ENCODE peak calls at places on chromosomes 12 and 14, in four cellular contexts. I, F, R and Y are unnamed samples.
A peak's percentile ranks its signal among the peaks of the same experiment; 100 is the strongest.

GRCh38 chr12:11813422-11813813 is 163.9 kb downstream of the ETV6 start:
- DNase-seq in I (peak; percentile 10), F (no peak), R (no peak), Y (no peak)

GRCh38 chr12:107287436-107288413 is 194.4 kb upstream of the CRY1 start:
- DNase-seq in I (no peak), F (no peak), R (no peak), Y (no peak)

GRCh38 chr14:21852061-21852664 is 178.5 kb upstream of the OR4E1 start:
- DNase-seq in I (peak; percentile 71), F (no peak), R (no peak), Y (peak; percentile 55)

GRCh38 chr12:1453801-1454200 is 140.6 kb downstream of the FBXL14 start:
- DNase-seq in I (no peak), F (no peak), R (no peak), Y (no peak)

GRCh38 chr12:23217158-23217557 is 592.2 kb downstream of the ETNK1 start:
- DNase-seq in I (peak; percentile 12), F (no peak), R (no peak), Y (no peak)

GRCh38 chr12:113591480-113591971 is 119.9 kb upstream of the LHX5 start:
- DNase-seq in I (peak; percentile 60), F (no peak), R (no peak), Y (peak; percentile 64)

GRCh38 chr12:80634903-80635302 is 72.5 kb upstream of the MYF6 start:
- DNase-seq in I (no peak), F (no peak), R (no peak), Y (no peak)

GRCh38 chr14:61493239-61493638 is 171.9 kb downstream of the PRKCH start:
- DNase-seq in I (no peak), F (no peak), R (no peak), Y (no peak)

GRCh38 chr14:55581011-55581806 is 1.2 kb downstream of the KTN1 start:
- DNase-seq in I (peak; percentile 67), F (peak; percentile 16), R (peak; percentile 63), Y (peak; percentile 51)

GRCh38 chr12:21334771-21335325 is at the start of gene SLCO1A2:
- DNase-seq in I (no peak), F (no peak), R (no peak), Y (no peak)

GRCh38 chr14:35374273-35374681 is 30.3 kb downstream of the NFKBIA start:
- DNase-seq in I (peak; percentile 86), F (no peak), R (peak; percentile 54), Y (peak; percentile 62)

GRCh38 chr14:76917158-76917596 is 91.0 kb downstream of the LRRC74A start:
- DNase-seq in I (peak; percentile 82), F (no peak), R (peak; percentile 48), Y (peak; percentile 81)

GRCh38 chr14:23434488-23435219 is 806 bp downstream of the MYH7 start:
- DNase-seq in I (no peak), F (no peak), R (no peak), Y (no peak)

GRCh38 chr12:6285532-6286306 is 24.8 kb upstream of the PLEKHG6 start:
- DNase-seq in I (no peak), F (no peak), R (no peak), Y (no peak)

GRCh38 chr12:107884769-107885694 is 110.5 kb downstream of the ASCL4 start:
- DNase-seq in I (peak; percentile 66), F (no peak), R (peak; percentile 40), Y (peak; percentile 71)

GRCh38 chr14:53430870-53431269 is 277.7 kb upstream of the DDHD1 start:
- DNase-seq in I (no peak), F (no peak), R (no peak), Y (no peak)

GRCh38 chr12:19196959-19197630 is 67.6 kb downstream of the PLEKHA5 start:
- DNase-seq in I (peak; percentile 19), F (no peak), R (no peak), Y (no peak)

GRCh38 chr12:47238665-47239064 is 158.9 kb upstream of the AMIGO2 start:
- DNase-seq in I (no peak), F (no peak), R (no peak), Y (no peak)

GRCh38 chr14:93950948-93951668 is 24.0 kb downstream of the FAM181A start:
- DNase-seq in I (peak; percentile 33), F (no peak), R (no peak), Y (no peak)

GRCh38 chr14:103711516-103712431 is 3.5 kb downstream of the XRCC3 start:
- DNase-seq in I (peak; percentile 58), F (no peak), R (no peak), Y (no peak)

GRCh38 chr12:77060136-77060882 is 5.1 kb downstream of the E2F7 start:
- DNase-seq in I (no peak), F (no peak), R (no peak), Y (no peak)

GRCh38 chr12:19018302-19018980 is 111.1 kb upstream of the PLEKHA5 start:
- DNase-seq in I (no peak), F (no peak), R (no peak), Y (no peak)

GRCh38 chr12:68530965-68531364 is 79.7 kb upstream of the RAP1B start:
- DNase-seq in I (peak; percentile 10), F (no peak), R (no peak), Y (no peak)

GRCh38 chr12:27387473-27387872 is 54.8 kb downstream of the BMAL2 start:
- DNase-seq in I (no peak), F (no peak), R (no peak), Y (no peak)

GRCh38 chr12:67892289-67892688 is 97.0 kb upstream of the IFNG-AS1 start:
- DNase-seq in I (no peak), F (no peak), R (no peak), Y (no peak)

GRCh38 chr12:92424338-92424737 is 278.5 kb upstream of the PLEKHG7 start:
- DNase-seq in I (peak; percentile 47), F (no peak), R (no peak), Y (no peak)

GRCh38 chr14:96567289-96567899 is 65.2 kb downstream of the PAPOLA start:
- DNase-seq in I (peak; percentile 80), F (no peak), R (no peak), Y (no peak)

GRCh38 chr12:101647711-101648110 is 49.7 kb upstream of the CHPT1 start:
- DNase-seq in I (no peak), F (no peak), R (no peak), Y (no peak)

GRCh38 chr12:57236224-57236924 is 6.9 kb downstream of the SHMT2 start:
- DNase-seq in I (no peak), F (no peak), R (no peak), Y (no peak)

GRCh38 chr12:95304673-95305198 is 87.1 kb downstream of the VEZT start:
- DNase-seq in I (peak; percentile 12), F (no peak), R (no peak), Y (no peak)

GRCh38 chr14:80325688-80326087 is 114.4 kb upstream of the DIO2 start:
- DNase-seq in I (no peak), F (no peak), R (no peak), Y (no peak)

GRCh38 chr12:132606466-132606865 is 3.9 kb downstream of the LRCOL1 start:
- DNase-seq in I (peak; percentile 49), F (no peak), R (no peak), Y (no peak)

GRCh38 chr14:101707285-101707842 is 54.1 kb upstream of the PPP2R5C start:
- DNase-seq in I (peak; percentile 91), F (no peak), R (peak; percentile 61), Y (peak; percentile 72)

GRCh38 chr12:90854136-90854689 is 100.8 kb downstream of the CCER1 start:
- DNase-seq in I (peak; percentile 63), F (no peak), R (no peak), Y (peak; percentile 50)

GRCh38 chr12:85971800-85972199 is 97.7 kb downstream of the NTS start:
- DNase-seq in I (peak; percentile 21), F (no peak), R (no peak), Y (no peak)

GRCh38 chr12:115872212-115872611 is 405.3 kb downstream of the MED13L start:
- DNase-seq in I (no peak), F (no peak), R (no peak), Y (peak; percentile 44)

GRCh38 chr12:29782821-29783772 is 645 bp downstream of the TMTC1 start:
- DNase-seq in I (peak; percentile 25), F (no peak), R (peak; percentile 45), Y (no peak)

GRCh38 chr14:65044596-65044959 is 57.7 kb downstream of the MAX start:
- DNase-seq in I (no peak), F (no peak), R (no peak), Y (no peak)
- H3K4me1 ChIP-seq in I (peaks cover 6% of the 10 kb centered on the region), F (no peaks in the 10 kb centered on the region), R (peaks cover 7% of the 10 kb centered on the region), Y (peaks cover 5% of the 10 kb centered on the region)

GRCh38 chr12:106085213-106085612 is 53.5 kb downstream of the NUAK1 start:
- DNase-seq in I (no peak), F (no peak), R (no peak), Y (no peak)

GRCh38 chr12:106084048-106084671 is 54.6 kb downstream of the NUAK1 start:
- DNase-seq in I (peak; percentile 83), F (no peak), R (no peak), Y (no peak)

GRCh38 chr12:106082216-106083175 is 56.3 kb downstream of the NUAK1 start:
- DNase-seq in I (no peak), F (no peak), R (no peak), Y (no peak)

GRCh38 chr12:106086696-106087095 is 52.1 kb downstream of the NUAK1 start:
- DNase-seq in I (no peak), F (no peak), R (no peak), Y (no peak)

GRCh38 chr12:106084759-106085158 is 54.0 kb downstream of the NUAK1 start:
- DNase-seq in I (no peak), F (no peak), R (no peak), Y (no peak)
- H3K4me1 ChIP-seq in I (peaks cover 3% of the 10 kb centered on the region), F (no peaks in the 10 kb centered on the region), R (no peaks in the 10 kb centered on the region), Y (peaks cover 41% of the 10 kb centered on the region)

GRCh38 chr12:13179159-13180074 is 17.1 kb upstream of the EMP1 start:
- DNase-seq in I (peak; percentile 88), F (peak; percentile 6), R (no peak), Y (peak; percentile 40)
- H3K4me1 ChIP-seq in I (peaks cover 38% of the 10 kb centered on the region), F (peaks cover 13% of the 10 kb centered on the region), R (peaks cover 5% of the 10 kb centered on the region), Y (no peaks in the 10 kb centered on the region)

DNA sequence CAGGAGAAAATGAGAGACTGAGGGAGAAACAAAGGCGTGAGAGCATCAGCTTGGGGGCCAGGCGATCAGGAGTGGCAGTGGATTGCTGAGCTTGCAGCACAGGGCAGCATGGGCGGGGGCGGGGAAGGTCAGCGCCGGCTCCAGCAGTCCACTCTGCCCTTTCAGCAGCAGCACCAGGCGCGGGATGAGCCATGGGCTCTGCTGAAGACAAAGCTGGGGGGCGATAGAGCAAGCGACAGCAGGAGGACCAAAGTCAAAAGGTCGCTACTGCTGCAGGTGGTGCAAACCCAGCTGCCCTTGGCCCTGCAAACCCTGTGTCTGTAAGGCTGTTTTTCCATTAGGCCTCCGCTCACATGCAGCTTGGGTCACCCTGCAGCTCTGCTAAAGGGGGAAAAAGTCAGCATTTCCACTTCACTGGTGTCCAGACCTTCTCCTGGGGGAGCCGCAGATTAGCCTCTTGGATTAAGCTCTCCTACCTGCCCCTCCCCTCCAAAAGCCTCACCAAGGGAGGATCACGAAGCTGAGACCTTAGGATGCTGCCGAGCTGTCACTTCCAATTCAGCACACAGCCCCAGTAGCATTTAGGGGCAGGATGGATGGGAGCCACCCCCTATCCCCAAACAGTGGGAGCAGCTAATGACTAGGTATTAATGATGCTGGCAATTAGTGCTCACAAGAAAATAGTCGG is 204.8 kb downstream of the DPF3 start:
- DNase-seq in I (no peak), F (no peak), R (no peak), Y (no peak)
- H3K4me1 ChIP-seq in I (no peaks in the 10 kb centered on the region), F (no peaks in the 10 kb centered on the region), R (no peaks in the 10 kb centered on the region), Y (no peaks in the 10 kb centered on the region)

GRCh38 chr12:110739894-110740293 is 2.8 kb downstream of the PPP1CC start:
- DNase-seq in I (no peak), F (no peak), R (no peak), Y (no peak)
- H3K4me1 ChIP-seq in I (peaks cover 26% of the 10 kb centered on the region), F (peaks cover 24% of the 10 kb centered on the region), R (peaks cover 60% of the 10 kb centered on the region), Y (peaks cover 22% of the 10 kb centered on the region)